ENCODE peak calls at places on chromosomes 6 and 20, in four cellular contexts. N is mammary epithelial cell, T is AG04450, F is choroid plexus epithelial cell. A is an unnamed sample.

GRCh38 chr6:40930555-40930954 is 108.5 kb downstream of the UNC5CL start:
- DNase-seq in N (no peak), T (no peak), F (peak; percentile 28), A (peak; percentile 58)

GRCh38 chr6:150200428-150201105 is 57.7 kb downstream of the PPP1R14C start:
- DNase-seq in N (no peak), T (no peak), F (no peak), A (no peak)

GRCh38 chr6:72798196-72798595 is 176.3 kb downstream of the KCNQ5 start:
- DNase-seq in N (peak; percentile 71), T (no peak), F (peak; percentile 20), A (peak; percentile 63)

GRCh38 chr6:25882066-25882496 is 8.0 kb upstream of the SLC17A3 start:
- DNase-seq in N (no peak), T (no peak), F (no peak), A (no peak)

GRCh38 chr6:44270526-44271405 is 516 bp downstream of the TMEM151B start:
- DNase-seq in N (no peak), T (no peak), F (no peak), A (no peak)

GRCh38 chr20:8388146-8388545 is 256.1 kb downstream of the PLCB1 start:
- DNase-seq in N (peak; percentile 53), T (no peak), F (peak; percentile 28), A (peak; percentile 81)

GRCh38 chr6:19538086-19538485 is 299.1 kb upstream of the ID4 start:
- DNase-seq in N (peak; percentile 100), T (no peak), F (no peak), A (no peak)

GRCh38 chr20:13984211-13984610 is 6.2 kb downstream of the SEL1L2 start:
- DNase-seq in N (peak; percentile 11), T (no peak), F (no peak), A (no peak)

GRCh38 chr6:33279971-33280511 is 3.1 kb downstream of the B3GALT4 start:
- DNase-seq in N (peak; percentile 64), T (no peak), F (peak; percentile 69), A (peak; percentile 70)

GRCh38 chr20:61442075-61442670 is 190.1 kb downstream of the CDH4 start:
- DNase-seq in N (no peak), T (no peak), F (peak; percentile 61), A (no peak)

GRCh38 chr6:35152067-35152707 is 11.0 kb upstream of the TCP11 start:
- DNase-seq in N (peak; percentile 74), T (no peak), F (no peak), A (no peak)

GRCh38 chr20:63964412-63964811 is 5.3 kb downstream of the ZNF512B start:
- DNase-seq in N (no peak), T (no peak), F (no peak), A (no peak)

DNA sequence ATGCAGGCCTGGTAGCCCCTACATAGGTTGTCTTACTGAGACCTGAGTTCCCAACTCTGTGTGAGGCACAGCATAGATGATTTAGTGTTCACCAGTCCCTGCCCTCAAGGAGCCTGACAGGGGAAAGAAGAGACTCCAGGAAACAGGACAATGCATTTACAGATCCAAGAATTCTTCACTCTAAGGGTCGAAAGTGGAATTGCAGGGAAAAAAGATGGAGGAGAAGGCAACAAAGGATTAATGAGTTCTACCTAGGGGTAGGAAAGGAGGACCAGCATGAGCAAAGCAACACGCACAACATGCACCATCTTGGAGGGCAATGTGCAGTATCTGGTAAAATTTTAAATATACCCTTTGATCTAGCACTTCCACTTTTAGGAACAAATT is 5.9 kb downstream of the SPAG4 start:
- DNase-seq in N (no peak), T (no peak), F (no peak), A (no peak)
- TF ChIP-seq CTCF in N (peak; percentile 7), T (peak; percentile 15), F (no peak), A (peak; percentile 5)

GRCh38 chr20:53706008-53706481 is 112.4 kb upstream of the ZNF217 start:
- DNase-seq in N (no peak), T (no peak), F (no peak), A (no peak)

GRCh38 chr20:53711333-53712211 is 117.9 kb upstream of the ZNF217 start:
- DNase-seq in N (no peak), T (no peak), F (no peak), A (no peak)

GRCh38 chr20:53708129-53708968 is 114.7 kb upstream of the ZNF217 start:
- DNase-seq in N (peak; percentile 15), T (peak; percentile 41), F (peak; percentile 43), A (peak; percentile 64)

GRCh38 chr20:53706511-53707031 is 112.9 kb upstream of the ZNF217 start:
- DNase-seq in N (no peak), T (peak; percentile 62), F (peak; percentile 58), A (no peak)

DNA sequence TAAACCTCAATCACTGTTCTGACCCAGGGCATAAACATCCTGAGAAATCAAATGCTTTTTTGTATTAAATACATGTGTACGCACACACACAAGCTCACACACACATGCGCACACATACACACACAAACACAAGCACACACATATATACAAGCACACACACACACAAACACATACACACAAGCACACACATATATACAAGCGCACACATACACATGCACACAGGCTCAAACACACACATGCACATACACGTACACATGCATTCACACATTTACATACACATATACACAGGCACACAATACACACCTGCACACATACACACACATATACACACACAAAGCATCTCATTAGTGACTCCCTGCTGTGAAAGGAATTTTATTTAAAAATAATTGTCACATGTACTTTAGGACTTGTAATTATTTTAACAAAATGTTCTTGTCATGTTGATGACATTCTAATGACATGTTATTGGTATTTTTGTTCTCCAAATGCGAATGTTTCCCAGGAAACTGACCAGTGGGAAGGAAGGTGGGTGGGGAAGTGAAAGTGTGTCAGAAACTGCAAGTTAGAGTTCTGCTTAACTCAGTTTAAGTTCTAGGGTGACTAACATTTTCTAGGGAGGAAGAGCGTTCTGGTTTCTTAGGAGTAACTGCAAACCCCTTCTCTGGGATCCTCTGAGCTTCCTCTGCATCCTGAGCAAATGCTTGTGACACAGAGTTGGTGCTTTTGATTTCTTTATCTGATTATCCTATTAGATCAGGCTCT is 113.9 kb upstream of the ZNF217 start:
- DNase-seq in N (no peak), T (peak; percentile 13), F (peak; percentile 42), A (peak; percentile 71)
- H3K4me3 ChIP-seq in N (no peak overlapping the region), T (no peak overlapping the region), F (no peak overlapping the region), A (no peak overlapping the region)

GRCh38 chr6:121443953-121444590 is 8.6 kb downstream of the GJA1 start:
- DNase-seq in N (no peak), T (no peak), F (no peak), A (peak; percentile 45)
- TF ChIP-seq CTCF in N (no peak), T (no peak), F (peak; percentile 12), A (no peak)

DNA sequence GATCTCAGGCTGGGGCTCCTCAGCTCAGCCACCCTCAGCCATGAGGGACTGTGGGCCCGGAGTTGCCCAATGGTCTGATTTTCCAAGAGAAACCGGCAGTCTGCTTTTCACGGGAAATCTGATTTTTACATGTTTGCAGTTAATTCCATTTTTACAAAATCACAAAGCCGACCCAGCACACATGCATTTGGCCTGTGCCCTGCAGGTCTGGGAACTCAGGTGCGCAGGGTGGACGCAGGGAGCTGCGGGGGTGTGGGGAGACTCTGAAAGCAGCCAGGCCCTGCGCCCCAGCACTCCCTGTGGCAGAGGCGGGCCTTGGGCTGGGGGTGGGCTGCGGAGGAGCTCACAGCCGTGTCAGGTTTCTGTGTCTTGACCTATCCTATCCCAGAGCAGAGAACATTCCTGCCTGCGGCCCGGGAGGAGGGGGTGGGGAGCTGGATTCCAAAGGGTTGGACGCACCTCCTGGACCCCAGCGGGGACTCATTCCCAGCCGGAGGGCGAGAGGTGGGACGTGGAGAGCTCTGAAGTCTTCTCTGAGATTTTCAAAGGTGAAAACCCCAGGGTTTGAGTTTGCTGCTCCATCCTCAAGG is 60.6 kb downstream of the ADNP start:
- DNase-seq in N (no peak), T (no peak), F (peak; percentile 62), A (no peak)
- H3K4me3 ChIP-seq in N (no peak overlapping the region), T (no peak overlapping the region), F (peak overlapping the region; percentile 37), A (no peak overlapping the region)

GRCh38 chr6:46706464-46706863 is 18.8 kb downstream of the TDRD6 start:
- DNase-seq in N (peak; percentile 58), T (no peak), F (no peak), A (no peak)

DNA sequence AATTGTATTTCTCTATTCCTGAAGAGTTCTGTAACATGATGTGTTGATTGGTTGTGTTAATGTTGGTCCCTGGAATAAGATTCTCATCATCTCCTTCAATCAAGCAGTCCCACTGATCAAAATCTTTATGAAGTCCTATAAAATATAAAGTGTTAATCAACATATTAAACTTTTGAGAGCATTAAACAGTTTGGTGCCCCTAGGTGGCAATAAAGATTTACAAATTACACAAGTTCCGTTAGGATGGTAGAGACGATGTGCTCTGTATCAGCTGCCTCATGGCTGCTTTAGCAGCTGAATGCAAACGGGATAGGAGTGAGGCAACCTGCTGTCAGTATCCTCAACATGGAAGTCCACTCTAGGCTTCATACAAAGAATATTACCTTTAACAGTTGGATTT is 16.9 kb downstream of the TDRD6 start:
- DNase-seq in N (peak; percentile 45), T (no peak), F (peak; percentile 50), A (peak; percentile 43)
- TF ChIP-seq CTCF in N (peak; percentile 49), T (no peak), F (peak; percentile 10), A (peak; percentile 8)

DNA sequence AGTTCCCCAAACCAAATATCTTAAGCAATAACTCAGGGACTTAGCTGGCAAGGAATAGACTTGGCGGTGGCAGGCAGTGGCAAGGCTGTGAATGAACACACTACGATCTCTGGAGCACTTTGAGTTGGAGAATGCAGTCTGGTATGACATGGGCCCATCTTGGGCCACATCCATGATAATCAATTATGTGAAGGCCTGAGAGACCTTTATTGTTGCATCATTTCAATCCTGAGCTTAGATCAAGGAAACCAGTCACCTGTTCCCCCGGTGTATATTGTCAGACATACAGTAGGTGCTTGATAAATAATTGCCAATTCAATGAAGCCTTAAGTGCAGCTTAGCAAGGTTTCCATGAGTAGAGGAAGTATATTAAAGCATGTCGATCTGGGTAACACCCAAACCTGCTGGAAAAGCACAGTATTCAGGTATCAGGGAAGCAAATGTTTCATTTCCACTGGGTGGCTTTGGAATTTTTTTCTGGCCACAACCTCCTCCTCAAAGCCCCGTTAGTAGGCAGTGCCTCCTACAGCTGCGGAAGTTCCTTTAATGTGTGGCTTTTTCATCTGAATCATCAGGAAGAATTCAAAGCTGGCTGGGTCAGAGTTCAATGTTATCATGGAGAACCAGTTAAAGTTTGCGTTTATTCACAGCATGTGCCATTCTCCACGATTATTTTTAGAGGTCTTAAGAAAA is 10.2 kb downstream of the CASS4 start:
- DNase-seq in N (peak; percentile 55), T (peak; percentile 51), F (peak; percentile 85), A (peak; percentile 72)
- H3K4me3 ChIP-seq in N (no peak overlapping the region), T (no peak overlapping the region), F (no peak overlapping the region), A (no peak overlapping the region)

A was measured in fibroblast of mammary gland.